ENCODE peak calls at places on chromosomes 5 and 9, in seven cellular contexts. S is NCI-H187 treated with DMSO at 0.1 percent for 48 hours; L is brain microvascular endothelial cell; X is Caki2; J is mesenteric fat pad; I is RKO; W is stimulated activated naive CD4-positive, alpha-beta T cell treated with Interleukin-2 at 50 U/mL for 16 hours. U is an unnamed sample.

GRCh38 chr5:161051920-161052500 is 200.0 kb upstream of the ATP10B start:
- DNase-seq in L (no peak), I (peak), S (peak), X (no peak), W (no peak), J (no peak), U (no peak)

GRCh38 chr5:180704362-180704761 is 35.5 kb downstream of the OR2Y1 start:
- DNase-seq in X (peak), I (peak), L (peak), W (no peak), S (no peak), J (no peak), U (peak)

GRCh38 chr9:120152295-120152694 is 427.7 kb downstream of the CDK5RAP2 start:
- DNase-seq in S (no peak), J (no peak), W (no peak), X (no peak), L (no peak), I (no peak), U (no peak)

GRCh38 chr5:96881511-96882115 is 5.3 kb downstream of the ERAP2 start:
- DNase-seq in J (no peak), W (no peak), L (peak), X (peak), S (no peak), I (peak), U (no peak)

GRCh38 chr5:172745836-172746235 is 25.2 kb downstream of the DUSP1 start:
- DNase-seq in J (no peak), X (no peak), L (no peak), I (no peak), S (no peak), W (no peak), U (no peak)

GRCh38 chr5:77850536-77851228 is 74.5 kb upstream of the TBCA start:
- DNase-seq in J (no peak), I (no peak), X (peak), W (no peak), S (peak), L (no peak), U (no peak)

GRCh38 chr9:100554935-100555401 is 22.9 kb upstream of the CAVIN4 start:
- DNase-seq in W (no peak), S (no peak), I (no peak), X (no peak), L (peak), J (no peak), U (no peak)

GRCh38 chr5:108016101-108016500 is 345.4 kb upstream of the EFNA5 start:
- DNase-seq in I (no peak), J (no peak), X (no peak), W (no peak), L (no peak), S (no peak), U (no peak)

GRCh38 chr9:81626511-81626910 is 62.8 kb downstream of the TLE1 start:
- DNase-seq in J (no peak), L (no peak), W (no peak), I (peak), X (peak), S (no peak), U (no peak)

GRCh38 chr9:114988962-114989599 is 58.7 kb upstream of the TNFSF8 start:
- DNase-seq in J (no peak), S (no peak), W (peak), X (no peak), L (no peak), I (peak), U (no peak)

GRCh38 chr9:107039546-107039945 is 176.6 kb downstream of the ZNF462 start:
- DNase-seq in J (no peak), X (no peak), I (no peak), L (peak), W (no peak), S (no peak), U (no peak)

GRCh38 chr9:4211806-4212205 is 88.1 kb downstream of the GLIS3 start:
- DNase-seq in W (no peak), I (no peak), J (no peak), L (no peak), X (no peak), S (no peak), U (no peak)

GRCh38 chr5:95730730-95731570 is at the start of gene RHOBTB3:
- DNase-seq in J (peak), I (peak), X (peak), S (peak), L (peak), W (peak), U (peak)

GRCh38 chr9:80964374-80964773 is 725.0 kb downstream of the TLE1 start:
- DNase-seq in I (no peak), L (no peak), X (no peak), J (no peak), W (no peak), S (peak), U (peak)

GRCh38 chr9:25975667-25976066 is 297.4 kb upstream of the TUSC1 start:
- DNase-seq in L (no peak), X (no peak), S (no peak), W (no peak), J (no peak), I (no peak), U (no peak)

GRCh38 chr5:138702827-138703194 is 50.4 kb upstream of the CTNNA1 start:
- DNase-seq in J (no peak), S (no peak), I (no peak), L (no peak), W (no peak), X (no peak), U (no peak)

GRCh38 chr9:88586452-88586851 is 51.5 kb downstream of the NXNL2 start:
- DNase-seq in W (no peak), L (peak), S (no peak), J (no peak), X (no peak), I (no peak), U (no peak)